ENCODE peak calls at places on chromosomes 13 and 19, in six cellular contexts. One of them, this sample, is unnamed.

GRCh38 chr19:6271721-6272410 is 7.9 kb downstream of the MLLT1 start:
- DNase-seq in left ventricle myocardium inferior: peak; percentile 93
- DNase-seq in glutamatergic neuron: no peak
- DNase-seq in choroid plexus epithelial cell: peak; percentile 56
- DNase-seq in AG04449: no peak
- DNase-seq in psoas muscle: peak; percentile 94
- DNase-seq in this sample: no peak

GRCh38 chr19:45779231-45780145 is 2.8 kb downstream of the DMPK start:
- DNase-seq in choroid plexus epithelial cell: peak; percentile 52
- DNase-seq in glutamatergic neuron: peak; percentile 94
- DNase-seq in psoas muscle: peak; percentile 84
- DNase-seq in AG04449: no peak
- DNase-seq in left ventricle myocardium inferior: peak; percentile 78
- DNase-seq in this sample: peak; percentile 95

GRCh38 chr19:11868188-11868587 is 19.4 kb upstream of the ZNF69 start:
- DNase-seq in psoas muscle: no peak
- DNase-seq in glutamatergic neuron: no peak
- DNase-seq in left ventricle myocardium inferior: no peak
- DNase-seq in AG04449: no peak
- DNase-seq in choroid plexus epithelial cell: no peak
- DNase-seq in this sample: no peak

GRCh38 chr13:51783432-51784094 is 20.4 kb downstream of the DHRS12 start:
- DNase-seq in AG04449: no peak
- DNase-seq in left ventricle myocardium inferior: no peak
- DNase-seq in choroid plexus epithelial cell: no peak
- DNase-seq in psoas muscle: no peak
- DNase-seq in glutamatergic neuron: peak; percentile 30
- DNase-seq in this sample: no peak

GRCh38 chr19:3782903-3783302 is 3.3 kb downstream of the MATK start:
- DNase-seq in left ventricle myocardium inferior: no peak
- DNase-seq in AG04449: no peak
- DNase-seq in choroid plexus epithelial cell: no peak
- DNase-seq in psoas muscle: no peak
- DNase-seq in glutamatergic neuron: no peak
- DNase-seq in this sample: no peak

GRCh38 chr19:14112809-14113385 is 4.7 kb downstream of the PRKACA start:
- DNase-seq in choroid plexus epithelial cell: no peak
- DNase-seq in psoas muscle: peak; percentile 79
- DNase-seq in glutamatergic neuron: no peak
- DNase-seq in left ventricle myocardium inferior: peak; percentile 64
- DNase-seq in AG04449: no peak
- DNase-seq in this sample: no peak

GRCh38 chr13:41356788-41357187 is 45.7 kb downstream of the NAA16 start:
- DNase-seq in psoas muscle: no peak
- DNase-seq in AG04449: no peak
- DNase-seq in choroid plexus epithelial cell: no peak
- DNase-seq in glutamatergic neuron: no peak
- DNase-seq in left ventricle myocardium inferior: no peak
- DNase-seq in this sample: no peak

GRCh38 chr13:20901668-20902437 is 693 bp downstream of the XPO4 start:
- DNase-seq in AG04449: no peak
- DNase-seq in psoas muscle: peak; percentile 63
- DNase-seq in choroid plexus epithelial cell: peak; percentile 50
- DNase-seq in left ventricle myocardium inferior: peak; percentile 14
- DNase-seq in glutamatergic neuron: peak; percentile 55
- DNase-seq in this sample: peak; percentile 66

GRCh38 chr13:71587778-71588177 is 279.2 kb downstream of the DACH1 start:
- DNase-seq in choroid plexus epithelial cell: no peak
- DNase-seq in left ventricle myocardium inferior: no peak
- DNase-seq in glutamatergic neuron: no peak
- DNase-seq in psoas muscle: no peak
- DNase-seq in AG04449: no peak
- DNase-seq in this sample: no peak

GRCh38 chr13:45374917-45375316 is 33.9 kb upstream of the TPT1 start:
- DNase-seq in psoas muscle: no peak
- DNase-seq in AG04449: no peak
- DNase-seq in choroid plexus epithelial cell: no peak
- DNase-seq in left ventricle myocardium inferior: no peak
- DNase-seq in glutamatergic neuron: no peak
- DNase-seq in this sample: no peak

GRCh38 chr13:66305960-66306617 is 924.0 kb downstream of the PCDH9 start:
- DNase-seq in AG04449: no peak
- DNase-seq in choroid plexus epithelial cell: no peak
- DNase-seq in glutamatergic neuron: no peak
- DNase-seq in psoas muscle: no peak
- DNase-seq in left ventricle myocardium inferior: no peak
- DNase-seq in this sample: no peak

GRCh38 chr13:69213331-69213850 is 894.2 kb upstream of the ATXN8OS start:
- DNase-seq in glutamatergic neuron: no peak
- DNase-seq in choroid plexus epithelial cell: no peak
- DNase-seq in left ventricle myocardium inferior: no peak
- DNase-seq in psoas muscle: no peak
- DNase-seq in AG04449: no peak
- DNase-seq in this sample: no peak

GRCh38 chr13:68076046-68076445 is 845.9 kb upstream of the PCDH9 start:
- DNase-seq in choroid plexus epithelial cell: no peak
- DNase-seq in psoas muscle: peak; percentile 32
- DNase-seq in left ventricle myocardium inferior: no peak
- DNase-seq in AG04449: no peak
- DNase-seq in glutamatergic neuron: no peak
- DNase-seq in this sample: no peak

GRCh38 chr13:21557995-21558394 is 46.0 kb downstream of the MICU2 start:
- DNase-seq in choroid plexus epithelial cell: peak; percentile 60
- DNase-seq in left ventricle myocardium inferior: no peak
- DNase-seq in psoas muscle: no peak
- DNase-seq in AG04449: no peak
- DNase-seq in glutamatergic neuron: no peak
- DNase-seq in this sample: peak; percentile 49

GRCh38 chr13:67119481-67119883 is 110.7 kb downstream of the PCDH9 start:
- DNase-seq in left ventricle myocardium inferior: no peak
- DNase-seq in glutamatergic neuron: no peak
- DNase-seq in AG04449: peak; percentile 67
- DNase-seq in psoas muscle: no peak
- DNase-seq in choroid plexus epithelial cell: peak; percentile 97
- DNase-seq in this sample: peak; percentile 85

GRCh38 chr13:99501135-99501951 is at the start of gene TM9SF2:
- DNase-seq in AG04449: peak; percentile 77
- DNase-seq in glutamatergic neuron: peak; percentile 100
- DNase-seq in psoas muscle: peak; percentile 99
- DNase-seq in left ventricle myocardium inferior: peak; percentile 99
- DNase-seq in choroid plexus epithelial cell: peak; percentile 98
- DNase-seq in this sample: peak; percentile 96
- TF ChIP-seq CTCF in AG04449: no peak
- TF ChIP-seq CTCF in glutamatergic neuron: no peak
- TF ChIP-seq CTCF in psoas muscle: no peak
- TF ChIP-seq CTCF in left ventricle myocardium inferior: no peak
- TF ChIP-seq CTCF in choroid plexus epithelial cell: no peak
- TF ChIP-seq CTCF in this sample: no peak

GRCh38 chr19:30378701-30379100 is 6.5 kb downstream of the ZNF536 start:
- DNase-seq in choroid plexus epithelial cell: no peak
- DNase-seq in psoas muscle: no peak
- DNase-seq in AG04449: no peak
- DNase-seq in left ventricle myocardium inferior: no peak
- DNase-seq in glutamatergic neuron: no peak
- DNase-seq in this sample: no peak

GRCh38 chr19:30376826-30377425 is 4.7 kb downstream of the ZNF536 start:
- DNase-seq in left ventricle myocardium inferior: no peak
- DNase-seq in psoas muscle: no peak
- DNase-seq in glutamatergic neuron: no peak
- DNase-seq in choroid plexus epithelial cell: no peak
- DNase-seq in AG04449: no peak
- DNase-seq in this sample: no peak

GRCh38 chr19:30374791-30375650 is 2.8 kb downstream of the ZNF536 start:
- DNase-seq in psoas muscle: no peak
- DNase-seq in choroid plexus epithelial cell: no peak
- DNase-seq in AG04449: no peak
- DNase-seq in glutamatergic neuron: peak; percentile 53
- DNase-seq in left ventricle myocardium inferior: no peak
- DNase-seq in this sample: no peak

GRCh38 chr19:30375651-30376050 is 3.5 kb downstream of the ZNF536 start:
- DNase-seq in choroid plexus epithelial cell: no peak
- DNase-seq in glutamatergic neuron: no peak
- DNase-seq in AG04449: no peak
- DNase-seq in psoas muscle: no peak
- DNase-seq in left ventricle myocardium inferior: no peak
- DNase-seq in this sample: no peak

DNA sequence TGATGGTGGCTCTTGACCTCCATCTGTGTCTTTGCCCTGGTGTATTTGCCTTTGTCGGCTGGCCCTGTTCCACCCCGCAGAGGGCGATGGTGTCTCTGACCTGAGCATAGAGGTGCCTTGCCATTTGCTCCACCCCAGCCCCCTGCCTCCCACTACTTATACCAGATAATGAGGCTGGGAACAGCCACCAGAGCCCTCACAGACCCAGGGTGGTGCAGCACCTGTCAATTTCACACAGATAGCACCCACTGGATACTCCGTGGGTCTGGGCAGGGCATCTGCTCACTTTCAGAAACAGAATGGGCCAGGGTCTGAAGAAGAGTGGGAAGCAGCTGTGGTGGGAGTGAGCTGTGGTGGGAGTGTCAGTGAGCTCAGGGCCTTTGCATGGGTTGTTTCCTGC is 4.1 kb downstream of the ZNF536 start:
- DNase-seq in glutamatergic neuron: no peak
- DNase-seq in left ventricle myocardium inferior: no peak
- DNase-seq in choroid plexus epithelial cell: no peak
- DNase-seq in AG04449: no peak
- DNase-seq in psoas muscle: no peak
- DNase-seq in this sample: no peak
- TF ChIP-seq CTCF in glutamatergic neuron: no peak
- TF ChIP-seq CTCF in left ventricle myocardium inferior: no peak
- TF ChIP-seq CTCF in choroid plexus epithelial cell: no peak
- TF ChIP-seq CTCF in AG04449: no peak
- TF ChIP-seq CTCF in psoas muscle: no peak
- TF ChIP-seq CTCF in this sample: no peak

GRCh38 chr13:34941835-34942731 is at the start of gene NBEA:
- DNase-seq in choroid plexus epithelial cell: peak; percentile 44
- DNase-seq in psoas muscle: peak; percentile 85
- DNase-seq in AG04449: no peak
- DNase-seq in glutamatergic neuron: peak; percentile 84
- DNase-seq in left ventricle myocardium inferior: peak; percentile 77
- DNase-seq in this sample: peak; percentile 70
- TF ChIP-seq CTCF in choroid plexus epithelial cell: peak; percentile 34
- TF ChIP-seq CTCF in psoas muscle: peak; percentile 40
- TF ChIP-seq CTCF in AG04449: peak; percentile 12
- TF ChIP-seq CTCF in glutamatergic neuron: peak; percentile 73
- TF ChIP-seq CTCF in left ventricle myocardium inferior: peak; percentile 69
- TF ChIP-seq CTCF in this sample: no peak

DNA sequence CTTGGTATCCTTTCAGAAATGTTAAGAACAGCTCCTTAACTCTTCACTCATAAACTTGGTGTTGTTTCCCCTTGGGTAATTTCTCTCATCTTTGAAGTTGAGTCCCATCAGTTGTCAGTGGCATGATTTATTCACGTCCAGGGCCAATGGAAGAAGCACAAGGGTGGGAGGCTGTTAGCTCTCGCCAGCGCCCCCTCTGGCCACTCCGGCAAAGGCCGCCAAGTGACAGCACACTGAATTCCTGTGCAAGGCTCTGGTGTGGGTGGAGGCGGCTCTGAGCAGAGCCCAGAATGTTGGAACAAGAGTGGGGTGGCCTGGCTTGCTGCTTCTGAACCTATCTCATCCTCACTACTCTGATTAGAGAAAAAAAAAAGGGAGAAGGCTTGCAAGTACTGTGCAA is 13.1 kb upstream of the MEDAG start:
- DNase-seq in psoas muscle: peak; percentile 85
- DNase-seq in AG04449: no peak
- DNase-seq in choroid plexus epithelial cell: peak; percentile 85
- DNase-seq in left ventricle myocardium inferior: no peak
- DNase-seq in glutamatergic neuron: peak; percentile 73
- DNase-seq in this sample: peak; percentile 26
- TF ChIP-seq CTCF in psoas muscle: peak; percentile 8
- TF ChIP-seq CTCF in AG04449: peak; percentile 67
- TF ChIP-seq CTCF in choroid plexus epithelial cell: peak; percentile 85
- TF ChIP-seq CTCF in left ventricle myocardium inferior: peak; percentile 41
- TF ChIP-seq CTCF in glutamatergic neuron: peak; percentile 65
- TF ChIP-seq CTCF in this sample: peak; percentile 26

This sample was measured in MCF 10A.